ENCODE peak calls at places on chromosome 6, in six cellular contexts. Y, B, P, D, X and V are unnamed samples.

GRCh38 chr6:104414723-104415122 is 445.0 kb downstream of the HACE1 start:
- DNase-seq in Y (no peak), B (no peak), P (no peak), D (no peak), X (no peak), V (no peak)

GRCh38 chr6:148223424-148223842 is 119.2 kb upstream of the SASH1 start:
- DNase-seq in Y (no peak), B (no peak), P (no peak), D (no peak), X (peak), V (no peak)

GRCh38 chr6:168061269-168062210 is 17.5 kb downstream of the FRMD1 start:
- DNase-seq in Y (no peak), B (no peak), P (no peak), D (no peak), X (no peak), V (no peak)

GRCh38 chr6:27157461-27158315 is 89.8 kb upstream of the PRSS16 start:
- DNase-seq in Y (no peak), B (peak), P (no peak), D (peak), X (peak), V (peak)

GRCh38 chr6:79868098-79868722 is 79.1 kb downstream of the ELOVL4 start:
- DNase-seq in Y (no peak), B (peak), P (peak), D (no peak), X (peak), V (no peak)

GRCh38 chr6:96853083-96853482 is 15.8 kb upstream of the GPR63 start:
- DNase-seq in Y (no peak), B (no peak), P (no peak), D (no peak), X (no peak), V (no peak)

GRCh38 chr6:36979343-36979742 is 6.7 kb downstream of the MTCH1 start:
- DNase-seq in Y (no peak), B (no peak), P (no peak), D (no peak), X (peak), V (no peak)

GRCh38 chr6:87421576-87421975 is 13.8 kb downstream of the CFAP206 start:
- DNase-seq in Y (no peak), B (no peak), P (no peak), D (no peak), X (no peak), V (no peak)

GRCh38 chr6:15129872-15130271 is 116.0 kb upstream of the JARID2 start:
- DNase-seq in Y (no peak), B (no peak), P (no peak), D (no peak), X (no peak), V (no peak)

GRCh38 chr6:1831030-1831429 is 221.3 kb downstream of the FOXC1 start:
- DNase-seq in Y (no peak), B (no peak), P (no peak), D (no peak), X (no peak), V (no peak)

GRCh38 chr6:101195581-101195980 is 197.9 kb upstream of the GRIK2 start:
- DNase-seq in Y (no peak), B (no peak), P (no peak), D (no peak), X (no peak), V (no peak)

GRCh38 chr6:113184736-113185135 is 672.4 kb upstream of the MARCKS start:
- DNase-seq in Y (peak), B (no peak), P (no peak), D (no peak), X (no peak), V (no peak)

GRCh38 chr6:12097791-12098190 is 85.7 kb downstream of the HIVEP1 start:
- DNase-seq in Y (no peak), B (no peak), P (no peak), D (no peak), X (no peak), V (no peak)

GRCh38 chr6:113414511-113414910 is 442.6 kb upstream of the MARCKS start:
- DNase-seq in Y (peak), B (no peak), P (no peak), D (no peak), X (peak), V (peak)

GRCh38 chr6:116386581-116387299 is 16.0 kb downstream of the DSE start:
- DNase-seq in Y (no peak), B (no peak), P (no peak), D (no peak), X (peak), V (no peak)

GRCh38 chr6:137811121-137811911 is 55.7 kb upstream of the TNFAIP3 start:
- DNase-seq in Y (peak), B (peak), P (no peak), D (peak), X (peak), V (peak)

GRCh38 chr6:80465513-80465912 is 359.0 kb downstream of the BCKDHB start:
- DNase-seq in Y (no peak), B (no peak), P (no peak), D (no peak), X (no peak), V (no peak)

GRCh38 chr6:84137051-84137375 is 90.4 kb downstream of the CEP162 start:
- DNase-seq in Y (no peak), B (no peak), P (no peak), D (no peak), X (peak), V (no peak)

GRCh38 chr6:44925100-44925739 is 402.9 kb upstream of the RUNX2 start:
- DNase-seq in Y (no peak), B (no peak), P (no peak), D (peak), X (peak), V (peak)

GRCh38 chr6:151763938-151764680 is 43.4 kb upstream of the ESR1 start:
- DNase-seq in Y (peak), B (peak), P (peak), D (no peak), X (peak), V (no peak)

GRCh38 chr6:125310994-125311649 is 9.4 kb upstream of the HDDC2 start:
- DNase-seq in Y (no peak), B (no peak), P (no peak), D (no peak), X (peak), V (peak)

GRCh38 chr6:1498491-1499113 is 109.2 kb downstream of the FOXF2 start:
- DNase-seq in Y (no peak), B (no peak), P (no peak), D (no peak), X (no peak), V (no peak)

GRCh38 chr6:47733879-47734558 is 35.6 kb downstream of the ADGRF4 start:
- DNase-seq in Y (no peak), B (no peak), P (no peak), D (no peak), X (peak), V (no peak)

GRCh38 chr6:33958863-33959651 is 155.3 kb upstream of the MLN start:
- DNase-seq in Y (no peak), B (no peak), P (no peak), D (no peak), X (no peak), V (no peak)

GRCh38 chr6:134041093-134041492 is 11.3 kb downstream of the SLC2A12 start:
- DNase-seq in Y (no peak), B (no peak), P (no peak), D (no peak), X (peak), V (peak)